ENCODE peak calls at places on chromosomes 7 and 10, in four cellular contexts. S, X, Y and A are unnamed samples.

GRCh38 chr7:156497776-156498509 is 142.6 kb upstream of the RNF32 start:
- DNase-seq in Y (no peak), S (no peak), X (no peak), A (no peak)

GRCh38 chr7:122340427-122340826 is 35.9 kb upstream of the FEZF1 start:
- DNase-seq in S (no peak), Y (no peak), X (no peak), A (no peak)

GRCh38 chr7:123655614-123656013 is at the start of gene LMOD2:
- DNase-seq in S (no peak), Y (no peak), X (no peak), A (no peak)

GRCh38 chr10:96683065-96683464 is 37.2 kb downstream of the PIK3AP1 start:
- DNase-seq in Y (no peak), S (peak), X (no peak), A (no peak)

GRCh38 chr10:17872191-17873091 is 63.3 kb downstream of the MRC1 start:
- DNase-seq in X (no peak), Y (no peak), S (no peak), A (peak)

GRCh38 chr7:51229106-51229537 is 87.5 kb downstream of the COBL start:
- DNase-seq in X (peak), S (no peak), Y (peak), A (no peak)

GRCh38 chr10:94218496-94219183 is 144.1 kb downstream of the NOC3L start:
- DNase-seq in Y (no peak), X (no peak), S (peak), A (no peak)

GRCh38 chr10:129794056-129794455 is 170.0 kb downstream of the EBF3 start:
- DNase-seq in Y (no peak), X (no peak), S (no peak), A (peak)

GRCh38 chr7:95046494-95047240 is 139.3 kb downstream of the PPP1R9A start:
- DNase-seq in X (no peak), Y (no peak), S (no peak), A (no peak)

GRCh38 chr10:117162093-117163021 is 24.3 kb upstream of the VAX1 start:
- DNase-seq in Y (no peak), S (peak), X (no peak), A (no peak)

GRCh38 chr10:59843733-59844132 is 62.6 kb downstream of the CCDC6 start:
- DNase-seq in S (no peak), Y (no peak), X (no peak), A (no peak)

GRCh38 chr10:33506838-33507661 is 172.6 kb upstream of the NRP1 start:
- DNase-seq in X (no peak), Y (no peak), S (peak), A (no peak)

GRCh38 chr7:141864765-141865447 is 23.6 kb upstream of the PRSS37 start:
- DNase-seq in Y (no peak), X (no peak), S (no peak), A (no peak)

GRCh38 chr10:128529225-128529624 is 403.0 kb upstream of the MKI67 start:
- DNase-seq in X (no peak), S (no peak), Y (no peak), A (no peak)

GRCh38 chr10:34723746-34724145 is 91.3 kb downstream of the PARD3 start:
- DNase-seq in S (peak), X (no peak), Y (no peak), A (no peak)

GRCh38 chr7:26648429-26649015 is 215.9 kb downstream of the SKAP2 start:
- DNase-seq in S (peak), Y (no peak), X (no peak), A (no peak)

GRCh38 chr7:130141161-130141857 is 63.9 kb downstream of the TMEM209 start:
- DNase-seq in S (no peak), X (no peak), Y (peak), A (peak)

GRCh38 chr10:21993360-21994001 is 10.0 kb downstream of the DNAJC1 start:
- DNase-seq in X (no peak), S (peak), Y (no peak), A (no peak)

GRCh38 chr7:70645876-70646336 is 486.0 kb upstream of the GALNT17 start:
- DNase-seq in S (no peak), X (no peak), Y (no peak), A (peak)

GRCh38 chr7:51647931-51648351 is 331.3 kb upstream of the COBL start:
- DNase-seq in Y (peak), X (no peak), S (no peak), A (peak)

GRCh38 chr7:67251986-67252558 is 255.4 kb downstream of the TYW1 start:
- DNase-seq in S (no peak), Y (no peak), X (no peak), A (no peak)

GRCh38 chr10:132311338-132311939 is 3.7 kb upstream of the STK32C start:
- DNase-seq in Y (no peak), S (no peak), X (no peak), A (peak)

GRCh38 chr10:77949167-77949566 is 22.6 kb upstream of the DLG5 start:
- DNase-seq in S (peak), Y (no peak), X (no peak), A (peak)

GRCh38 chr10:34644245-34644644 is 170.9 kb downstream of the PARD3 start:
- DNase-seq in X (no peak), S (no peak), Y (no peak), A (peak)

GRCh38 chr10:101566333-101567164 is 21.5 kb downstream of the POLL start:
- DNase-seq in X (no peak), S (peak), Y (peak), A (peak)

GRCh38 chr10:10605551-10606081 is 412.1 kb upstream of the CELF2 start:
- DNase-seq in Y (no peak), X (no peak), S (peak), A (no peak)

GRCh38 chr7:27199820-27200760 is at the start of gene HOXA13:
- DNase-seq in X (no peak), S (peak), Y (no peak), A (peak)

GRCh38 chr10:59176241-59177030 is at the start of gene PHYHIPL:
- DNase-seq in Y (peak), S (peak), X (no peak), A (peak)

GRCh38 chr7:130377178-130377577 is 3.1 kb upstream of the CPA1 start:
- DNase-seq in S (no peak), X (no peak), Y (peak), A (no peak)

GRCh38 chr7:83366629-83367028 is 203.9 kb upstream of the PCLO start:
- DNase-seq in S (no peak), X (no peak), Y (no peak), A (no peak)

GRCh38 chr7:105805619-105806018 is 70.8 kb downstream of the ATXN7L1 start:
- DNase-seq in S (no peak), Y (no peak), X (no peak), A (peak)